ENCODE peak calls at places on chromosomes 11 and 22, in six cellular contexts. J is pancreas, U is cardiac muscle cell, Z is AG04450, B is upper lobe of right lung, R is breast epithelium. C is an unnamed sample.

GRCh38 chr11:101129203-101129943 is at the start of gene PGR:
- DNase-seq in U (no peak), J (no peak), R (peak), B (peak), Z (no peak), C (no peak)

GRCh38 chr11:35077709-35078695 is 61.0 kb upstream of the CD44 start:
- DNase-seq in U (no peak), R (no peak), B (no peak), J (no peak), Z (no peak), C (no peak)

GRCh38 chr11:62431171-62431895 is 12.5 kb downstream of the SCGB1A1 start:
- DNase-seq in J (no peak), R (no peak), Z (peak), U (peak), B (no peak), C (no peak)

GRCh38 chr22:39723899-39724351 is 153.4 kb downstream of the CACNA1I start:
- DNase-seq in Z (no peak), J (peak), B (peak), R (no peak), U (peak), C (peak)

GRCh38 chr22:25644122-25644521 is 79.6 kb downstream of the GRK3 start:
- DNase-seq in R (peak), U (peak), J (no peak), Z (no peak), B (no peak), C (no peak)

GRCh38 chr11:69123593-69124545 is 31.9 kb upstream of the SMIM38 start:
- DNase-seq in U (no peak), J (peak), Z (no peak), R (no peak), B (peak), C (peak)

GRCh38 chr11:47469411-47470179 is 20.7 kb upstream of the RAPSN start:
- DNase-seq in J (no peak), B (no peak), R (no peak), U (peak), Z (no peak), C (no peak)

GRCh38 chr11:83773950-83774880 is 488.0 kb upstream of the CCDC90B start:
- DNase-seq in Z (no peak), U (peak), R (no peak), B (no peak), J (no peak), C (no peak)

GRCh38 chr22:30474683-30475424 is 3.0 kb upstream of the SEC14L3 start:
- DNase-seq in J (no peak), Z (no peak), B (no peak), U (no peak), R (peak), C (no peak)

GRCh38 chr22:41184679-41185078 is 20.4 kb upstream of the L3MBTL2 start:
- DNase-seq in J (no peak), Z (no peak), R (no peak), U (no peak), B (no peak), C (no peak)

GRCh38 chr11:105968021-105968697 is 53.9 kb downstream of the MSANTD4 start:
- DNase-seq in R (no peak), U (peak), B (no peak), Z (no peak), J (no peak), C (no peak)

GRCh38 chr11:72812968-72813739 is 1.1 kb upstream of the ATG16L2 start:
- DNase-seq in R (no peak), Z (no peak), J (peak), B (peak), U (peak), C (peak)

GRCh38 chr11:14908214-14908880 is 16.3 kb upstream of the CYP2R1 start:
- DNase-seq in Z (no peak), U (peak), J (no peak), B (no peak), R (no peak), C (no peak)
- TF ChIP-seq CTCF in Z (peak), U (peak), J (peak), B (peak), R (no peak), C (peak)

DNA sequence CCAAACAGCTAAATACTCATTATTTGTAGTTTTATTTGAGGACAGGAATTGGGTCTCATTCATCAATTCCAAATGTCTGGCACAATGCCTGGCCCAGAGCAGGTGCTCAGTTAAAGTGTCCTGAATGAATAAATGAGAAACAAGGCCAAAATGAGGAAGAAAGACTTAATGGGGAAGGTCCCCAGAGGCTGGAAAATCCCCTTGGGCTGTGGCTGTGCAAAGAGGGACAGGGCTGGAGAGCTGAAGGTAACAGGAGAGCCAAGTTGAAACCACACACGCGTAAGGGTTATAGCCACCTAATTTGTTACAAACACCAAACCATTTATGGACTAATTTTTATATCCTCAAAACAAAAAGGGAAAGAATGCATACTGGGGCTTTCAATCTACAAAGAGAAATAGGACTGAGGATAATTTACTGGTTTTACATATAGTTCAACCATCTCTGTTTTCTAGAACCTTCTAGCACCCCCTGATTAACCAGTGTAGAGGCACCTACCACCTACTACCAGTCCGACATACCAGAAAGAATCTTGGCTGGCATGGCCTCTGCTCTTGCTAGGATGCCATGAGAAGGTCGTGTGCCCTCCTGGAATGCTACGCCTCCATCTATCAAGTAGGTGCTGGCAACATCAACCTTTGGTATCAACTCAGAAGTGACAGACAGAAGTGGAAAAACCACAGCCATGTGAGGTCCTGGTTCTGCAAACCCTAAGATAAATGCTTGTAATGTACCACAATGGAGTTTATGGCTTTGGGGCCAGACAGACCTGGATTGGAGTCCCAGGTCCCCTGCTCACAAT is 28.4 kb downstream of the MYH9 start:
- DNase-seq in B (no peak), U (no peak), Z (no peak), J (no peak), R (no peak), C (no peak)
- H3K4me3 ChIP-seq in B (no peak), U (no peak), Z (no peak), J (no peak), R (no peak), C (no peak)

GRCh38 chr11:58058276-58059010 is 27.7 kb downstream of the OR6Q1 start:
- DNase-seq in U (no peak), J (peak), B (peak), R (no peak), Z (no peak), C (no peak)

GRCh38 chr11:58060535-58060934 is 29.8 kb downstream of the OR6Q1 start:
- DNase-seq in R (no peak), Z (no peak), J (no peak), U (no peak), B (no peak), C (no peak)

GRCh38 chr11:58057481-58057880 is 26.7 kb downstream of the OR6Q1 start:
- DNase-seq in J (no peak), Z (peak), U (no peak), B (no peak), R (no peak), C (no peak)

GRCh38 chr11:58060939-58061672 is 30.4 kb downstream of the OR6Q1 start:
- DNase-seq in R (no peak), U (peak), B (no peak), J (no peak), Z (no peak), C (no peak)

DNA sequence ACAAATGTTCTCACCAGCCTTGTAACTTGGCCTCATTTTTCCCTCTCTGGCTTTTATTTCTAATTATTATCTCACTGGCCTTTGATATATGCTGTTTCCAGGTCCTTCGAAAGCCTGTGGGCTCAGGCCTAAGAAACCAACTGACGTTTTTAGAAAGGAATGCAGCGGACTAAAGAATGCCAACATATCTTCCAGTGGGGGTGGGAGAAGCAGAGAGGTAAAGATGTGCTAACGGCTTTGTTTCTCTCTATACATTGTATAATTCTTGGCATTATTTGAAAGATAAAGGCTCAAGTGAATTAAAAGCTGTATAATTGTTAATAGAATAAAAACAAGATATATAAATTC is 28.2 kb downstream of the OR6Q1 start:
- DNase-seq in Z (peak), R (no peak), J (no peak), U (peak), B (no peak), C (no peak)
- H3K27ac ChIP-seq in Z (peak), R (no peak), J (peak), U (peak), B (no peak), C (no peak)

GRCh38 chr11:67607507-67607906 is 771 bp downstream of the NDUFV1 start:
- DNase-seq in J (no peak), R (no peak), U (no peak), B (no peak), Z (no peak), C (no peak)

GRCh38 chr11:67605231-67606011 is 1.3 kb upstream of the NDUFV1 start:
- DNase-seq in J (no peak), U (no peak), Z (no peak), R (no peak), B (no peak), C (no peak)

GRCh38 chr11:67606150-67606476 is 623 bp upstream of the NDUFV1 start:
- DNase-seq in J (no peak), B (no peak), U (peak), Z (no peak), R (no peak), C (no peak)

GRCh38 chr11:67608486-67608885 is 1.8 kb downstream of the NDUFV1 start:
- DNase-seq in J (no peak), U (no peak), R (no peak), Z (no peak), B (no peak), C (no peak)

GRCh38 chr11:67606477-67607295 is at the start of gene NDUFV1:
- DNase-seq in Z (peak), U (peak), B (peak), J (peak), R (peak), C (peak)
- TF ChIP-seq CTCF in Z (peak), U (peak), B (peak), J (peak), R (peak), C (peak)

C was measured in dorsolateral prefrontal cortex.